ENCODE peak calls at places on chromosomes 13 and 19, in seven cellular contexts. U is B cell; D is NCI-H69; B is RCC 7860; H is stimulated activated CD8-positive, alpha-beta memory T cell treated with anti-CD3 and anti-CD28 coated beads, Interleukin-7, amount 100 ng/mL, for 48 hours; F is GM12865; R is globus pallidus. W is an unnamed sample.

GRCh38 chr13:75537401-75538365 is at the start of gene COMMD6:
- DNase-seq in F (peak), D (peak), H (peak), R (peak), B (peak), U (peak), W (peak)

GRCh38 chr13:27183561-27184147 is 12.0 kb upstream of the USP12 start:
- DNase-seq in H (no peak), B (peak), R (no peak), D (no peak), F (no peak), U (no peak), W (no peak)

GRCh38 chr19:34232566-34233481 is 21.5 kb upstream of the GARRE1 start:
- DNase-seq in D (peak), H (no peak), F (peak), B (peak), R (peak), U (no peak), W (no peak)

GRCh38 chr19:17455711-17456123 is 5.0 kb downstream of the NXNL1 start:
- DNase-seq in U (peak), H (no peak), D (peak), R (no peak), F (no peak), B (no peak), W (no peak)

GRCh38 chr19:46727036-46727501 is 10.2 kb upstream of the PRKD2 start:
- DNase-seq in B (no peak), F (no peak), U (no peak), R (no peak), H (no peak), D (no peak), W (no peak)

GRCh38 chr13:114088863-114089262 is 43.6 kb downstream of the RASA3 start:
- DNase-seq in B (no peak), D (no peak), F (no peak), R (no peak), H (no peak), U (no peak), W (no peak)

GRCh38 chr19:38877781-38878574 is at the start of gene RINL:
- DNase-seq in B (no peak), R (no peak), D (peak), F (peak), U (peak), H (peak), W (no peak)

GRCh38 chr19:33778089-33778791 is 18.4 kb upstream of the KCTD15 start:
- DNase-seq in U (peak), H (peak), B (peak), D (peak), R (peak), F (peak), W (peak)

GRCh38 chr13:80655778-80656518 is 315.0 kb upstream of the SPRY2 start:
- DNase-seq in B (no peak), R (no peak), U (peak), D (no peak), H (no peak), F (no peak), W (no peak)

W was measured in NCI-H1048.